ENCODE peak calls at places on chromosomes 4 and X, in six cellular contexts. U, H, A, P, F and N are unnamed samples.

GRCh38 chrX:79266702-79267101 is 100.4 kb downstream of the ITM2A start:
- DNase-seq in U (no peak), H (no peak), A (no peak), P (no peak), F (no peak), N (no peak)

GRCh38 chr4:1805493-1806222 is 12.6 kb downstream of the FGFR3 start:
- DNase-seq in U (no peak), H (no peak), A (no peak), P (no peak), F (no peak), N (no peak)

GRCh38 chrX:155966876-155967275 is 30.6 kb upstream of the IL9R start:
- DNase-seq in U (no peak), H (no peak), A (no peak), P (peak), F (peak), N (no peak)

GRCh38 chr4:7195546-7196282 is 3.4 kb downstream of the SORCS2 start:
- DNase-seq in U (no peak), H (no peak), A (no peak), P (no peak), F (no peak), N (no peak)

GRCh38 chr4:37727635-37728034 is 41.5 kb upstream of the RELL1 start:
- DNase-seq in U (no peak), H (no peak), A (no peak), P (no peak), F (no peak), N (no peak)

GRCh38 chr4:74369860-74370259 is 4.9 kb downstream of the EREG start:
- DNase-seq in U (no peak), H (no peak), A (no peak), P (no peak), F (no peak), N (no peak)

GRCh38 chrX:30597258-30598012 is 19.9 kb upstream of the TASL start:
- DNase-seq in U (no peak), H (no peak), A (no peak), P (peak), F (no peak), N (no peak)

GRCh38 chrX:80022363-80023031 is 7.9 kb downstream of the TBX22 start:
- DNase-seq in U (no peak), H (no peak), A (no peak), P (no peak), F (no peak), N (no peak)

GRCh38 chr4:88418411-88418810 is 38.5 kb upstream of the HERC5 start:
- DNase-seq in U (no peak), H (no peak), A (no peak), P (no peak), F (no peak), N (no peak)

GRCh38 chr4:169971456-169972015 is 54.7 kb downstream of the MFAP3L start:
- DNase-seq in U (no peak), H (no peak), A (no peak), P (no peak), F (peak), N (no peak)

GRCh38 chrX:68912113-68912980 is 83.5 kb downstream of the EFNB1 start:
- DNase-seq in U (no peak), H (peak), A (no peak), P (no peak), F (no peak), N (no peak)

GRCh38 chr4:10118355-10119004 is 1.9 kb upstream of the WDR1 start:
- DNase-seq in U (peak), H (no peak), A (no peak), P (no peak), F (no peak), N (no peak)
- TF ChIP-seq CTCF in U (no peak), H (no peak), A (no peak), P (no peak), F (no peak), N (no peak)

GRCh38 chrX:39309018-39309620 is 507.9 kb downstream of the MID1IP1 start:
- DNase-seq in U (no peak), H (peak), A (peak), P (peak), F (peak), N (no peak)
- TF ChIP-seq CTCF in U (no peak), H (no peak), A (no peak), P (no peak), F (no peak), N (no peak)

DNA sequence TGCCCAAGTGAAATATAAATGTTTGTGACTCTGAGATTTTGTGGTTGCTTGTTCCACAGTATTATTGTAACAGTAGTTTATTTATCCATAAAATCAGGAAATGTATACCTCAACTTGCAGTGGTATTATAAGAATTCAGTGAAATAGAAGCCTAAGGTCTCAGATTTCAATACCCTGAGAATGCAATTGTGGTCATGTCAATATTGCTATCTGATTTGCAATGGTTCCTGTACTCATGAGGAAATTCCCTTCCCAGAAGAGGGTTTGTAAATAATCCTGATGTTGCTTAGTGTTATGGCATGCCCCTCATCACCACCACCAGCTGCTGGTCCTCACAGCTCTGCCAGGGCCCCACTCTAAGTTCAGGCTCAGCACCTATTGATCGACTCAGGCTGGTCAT is 67.8 kb downstream of the SLC34A2 start:
- DNase-seq in U (no peak), H (no peak), A (no peak), P (no peak), F (peak), N (no peak)
- TF ChIP-seq CTCF in U (no peak), H (no peak), A (no peak), P (no peak), F (no peak), N (no peak)

DNA sequence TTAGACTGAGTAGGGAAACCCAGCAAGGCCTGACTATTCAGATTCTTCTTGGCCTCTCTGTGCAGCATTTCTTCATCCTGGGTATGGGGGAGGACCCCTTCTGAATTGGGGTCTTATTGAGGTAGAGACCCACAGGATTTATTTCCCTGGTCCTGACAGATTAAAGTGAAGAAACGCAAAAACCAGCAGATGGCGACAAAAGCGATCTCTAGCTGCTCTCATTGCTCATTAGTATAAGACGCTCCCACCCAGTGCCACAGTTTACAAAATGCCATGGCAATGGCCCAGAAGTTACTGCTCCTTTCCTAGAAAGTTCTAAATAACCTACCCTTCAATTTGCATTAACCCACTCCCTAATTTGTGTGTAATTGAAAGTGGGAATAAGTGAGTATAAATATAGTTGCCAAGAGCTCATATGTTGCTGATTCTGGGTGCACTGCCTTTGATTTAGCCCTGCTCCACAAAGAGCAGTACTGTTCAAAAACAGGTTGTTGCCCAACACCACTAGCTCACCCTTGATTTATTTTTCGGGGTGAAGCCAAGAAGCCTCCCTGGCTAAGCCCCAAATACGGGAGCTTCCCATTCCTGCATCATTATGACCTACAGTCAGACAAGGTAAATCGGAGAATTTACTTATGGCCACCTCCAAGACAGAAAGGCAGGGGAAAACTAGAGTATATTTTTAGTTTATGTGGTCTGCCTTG is 3.7 kb upstream of the BEX4 start:
- DNase-seq in U (peak), H (peak), A (peak), P (peak), F (peak), N (no peak)
- TF ChIP-seq CTCF in U (peak), H (no peak), A (peak), P (peak), F (peak), N (peak)

GRCh38 chr4:184310171-184310567 is 92.5 kb upstream of the ENPP6 start:
- DNase-seq in U (peak), H (no peak), A (no peak), P (peak), F (peak), N (no peak)
- TF ChIP-seq CTCF in U (peak), H (no peak), A (peak), P (peak), F (peak), N (peak)

DNA sequence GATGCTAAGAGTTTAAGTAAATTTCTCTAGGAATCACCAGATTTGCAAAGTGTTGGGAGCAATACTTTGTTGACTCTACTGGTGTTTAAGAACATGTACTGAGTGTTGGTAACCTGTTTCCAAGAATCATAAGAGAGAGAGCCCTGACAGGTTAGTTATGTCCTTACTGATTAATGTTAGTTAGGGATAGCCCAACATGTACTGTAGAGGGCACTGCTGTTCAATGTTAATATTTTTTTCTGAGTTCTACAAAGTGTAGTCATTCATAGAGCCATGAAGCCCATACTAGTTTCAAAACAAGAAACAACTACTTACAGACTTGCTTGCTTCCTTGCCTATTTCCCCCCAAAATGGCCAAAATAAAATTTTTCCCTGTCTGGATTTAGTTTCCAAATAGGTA is 11.9 kb downstream of the TMPRSS11D start:
- DNase-seq in U (no peak), H (no peak), A (no peak), P (peak), F (peak), N (no peak)
- TF ChIP-seq CTCF in U (no peak), H (no peak), A (peak), P (peak), F (peak), N (peak)

GRCh38 chr4:61400446-61400845 is 200.3 kb downstream of the ADGRL3 start:
- DNase-seq in U (no peak), H (no peak), A (no peak), P (no peak), F (no peak), N (no peak)

GRCh38 chr4:61397174-61397573 is 197.0 kb downstream of the ADGRL3 start:
- DNase-seq in U (no peak), H (no peak), A (peak), P (no peak), F (peak), N (no peak)

GRCh38 chr4:61405307-61405706 is 205.2 kb downstream of the ADGRL3 start:
- DNase-seq in U (no peak), H (no peak), A (no peak), P (no peak), F (no peak), N (no peak)

GRCh38 chr4:61406677-61407076 is 206.6 kb downstream of the ADGRL3 start:
- DNase-seq in U (no peak), H (no peak), A (no peak), P (no peak), F (no peak), N (no peak)

GRCh38 chr4:61401771-61402170 is 201.6 kb downstream of the ADGRL3 start:
- DNase-seq in U (no peak), H (no peak), A (no peak), P (no peak), F (no peak), N (no peak)
- TF ChIP-seq CTCF in U (no peak), H (no peak), A (no peak), P (no peak), F (no peak), N (no peak)

DNA sequence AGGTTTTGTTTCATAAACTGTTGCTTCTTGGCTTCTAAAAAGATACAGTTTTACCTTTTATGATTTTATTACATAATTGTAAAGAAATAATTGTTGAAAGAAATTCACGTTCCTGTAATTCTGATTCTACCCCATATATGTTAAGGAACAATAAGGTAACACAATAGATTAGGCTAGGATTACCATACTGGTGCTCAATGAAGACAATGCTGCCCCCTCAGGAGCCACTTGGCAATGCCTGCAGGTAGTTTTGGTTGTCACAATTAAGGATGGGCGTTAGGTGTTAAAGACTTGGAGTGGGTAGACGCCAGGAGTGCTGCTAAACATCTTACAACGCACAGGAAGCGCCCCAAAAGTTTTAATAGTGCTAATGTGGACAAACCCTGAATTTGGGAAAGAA is 133.2 kb downstream of the NLGN4X start:
- DNase-seq in U (no peak), H (no peak), A (no peak), P (no peak), F (no peak), N (no peak)
- TF ChIP-seq CTCF in U (no peak), H (no peak), A (no peak), P (no peak), F (no peak), N (no peak)

GRCh38 chrX:7170903-7171302 is 22.9 kb upstream of the PUDP start:
- DNase-seq in U (peak), H (no peak), A (peak), P (no peak), F (peak), N (no peak)
- TF ChIP-seq CTCF in U (peak), H (no peak), A (no peak), P (no peak), F (no peak), N (peak)